ENCODE peak calls at places on chromosomes 7 and 10, in four cellular contexts. R is ovary, Y is stomach, N is testis. X is an unnamed sample. For H3K4me1, the result is how much of the 10 kb centered on the place peaks cover.

GRCh38 chr7:40474790-40475680 is 340.2 kb downstream of the SUGCT start:
- DNase-seq in R (no peak), Y (no peak), N (no peak), X (no peak)

GRCh38 chr10:99619090-99619800 is 994 bp downstream of the SLC25A28 start:
- DNase-seq in R (no peak), Y (no peak), N (no peak), X (no peak)

GRCh38 chr7:144548556-144548955 is 145.1 kb upstream of the NOBOX start:
- DNase-seq in R (no peak), Y (no peak), N (no peak), X (no peak)

GRCh38 chr10:24465899-24466615 is 257.1 kb downstream of the KIAA1217 start:
- DNase-seq in R (no peak), Y (peak), N (peak), X (no peak)

GRCh38 chr7:110448918-110449317 is 642.0 kb upstream of the LRRN3 start:
- DNase-seq in R (no peak), Y (no peak), N (no peak), X (no peak)

GRCh38 chr7:154429666-154430404 is 377.6 kb downstream of the DPP6 start:
- DNase-seq in R (no peak), Y (no peak), N (no peak), X (no peak)

GRCh38 chr7:11548532-11548931 is 283.5 kb downstream of the THSD7A start:
- DNase-seq in R (no peak), Y (no peak), N (no peak), X (no peak)

GRCh38 chr10:83104616-83105015 is 1034.7 kb upstream of the GHITM start:
- DNase-seq in R (no peak), Y (no peak), N (no peak), X (no peak)

GRCh38 chr10:15703167-15703880 is 16.4 kb downstream of the ITGA8 start:
- DNase-seq in R (no peak), Y (no peak), N (no peak), X (no peak)

GRCh38 chr10:68594405-68594804 is 34.3 kb downstream of the TET1 start:
- DNase-seq in R (no peak), Y (no peak), N (peak), X (peak)

GRCh38 chr7:138204285-138204988 is 128.2 kb downstream of the AKR1D1 start:
- DNase-seq in R (no peak), Y (no peak), N (no peak), X (no peak)

GRCh38 chr7:106735637-106736036 is 74.7 kb upstream of the CCDC71L start:
- DNase-seq in R (no peak), Y (no peak), N (no peak), X (no peak)

GRCh38 chr10:96512524-96512991 is 1.2 kb downstream of the TLL2 start:
- DNase-seq in R (peak), Y (no peak), N (peak), X (peak)

GRCh38 chr10:30057421-30057841 is 2.0 kb downstream of the JCAD start:
- DNase-seq in R (no peak), Y (no peak), N (no peak), X (no peak)

GRCh38 chr10:77609781-77610272 is 27.8 kb downstream of the KCNMA1 start:
- DNase-seq in R (no peak), Y (no peak), N (no peak), X (no peak)
- H3K27ac ChIP-seq in R (no peak), Y (peak), N (no peak), X (no peak)

DNA sequence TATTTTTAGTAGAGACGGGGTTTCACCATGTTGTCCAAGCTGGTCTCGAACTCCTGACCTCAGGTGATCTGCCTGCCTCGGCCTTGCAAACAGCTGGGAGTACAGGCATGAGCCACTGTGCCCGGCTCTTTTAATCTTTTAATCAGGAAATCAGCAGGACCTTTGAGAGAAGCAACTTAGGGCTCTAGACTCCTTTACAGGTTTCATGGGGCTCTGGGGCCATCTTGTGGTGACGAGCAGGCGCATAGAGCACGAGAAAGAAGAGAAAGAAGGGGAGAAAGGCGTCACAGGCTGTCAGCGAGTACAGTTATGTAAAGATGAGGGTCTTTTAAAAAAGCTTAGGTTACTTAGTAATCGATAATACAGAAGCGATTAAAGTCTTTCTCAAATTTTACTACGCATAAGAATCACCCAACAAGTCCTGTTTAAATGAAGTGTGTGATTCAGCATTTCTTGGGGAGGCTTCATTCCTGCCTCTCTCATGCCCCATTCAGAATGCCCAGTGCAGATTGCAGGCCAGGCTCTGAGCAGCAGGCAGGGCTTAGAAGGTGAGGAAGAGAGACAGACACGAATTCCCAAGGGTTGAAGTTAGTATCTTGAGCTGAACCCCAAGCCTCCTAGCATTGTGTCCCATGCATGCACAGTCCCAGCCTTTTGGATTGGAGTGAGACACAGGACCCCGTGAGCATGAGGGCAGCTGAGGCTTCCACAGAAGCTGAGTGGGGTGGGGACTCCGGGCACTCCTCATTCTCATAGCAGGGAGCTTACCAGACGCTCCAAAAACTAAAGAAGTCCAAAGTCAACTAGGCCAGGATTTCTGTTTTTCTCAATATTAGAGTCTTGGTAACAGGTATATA is 23.6 kb upstream of the PFKP start:
- DNase-seq in R (peak), Y (peak), N (peak), X (peak)
- H3K4me1 ChIP-seq in R (under half), Y (under half), N (under half), X (under half)

DNA sequence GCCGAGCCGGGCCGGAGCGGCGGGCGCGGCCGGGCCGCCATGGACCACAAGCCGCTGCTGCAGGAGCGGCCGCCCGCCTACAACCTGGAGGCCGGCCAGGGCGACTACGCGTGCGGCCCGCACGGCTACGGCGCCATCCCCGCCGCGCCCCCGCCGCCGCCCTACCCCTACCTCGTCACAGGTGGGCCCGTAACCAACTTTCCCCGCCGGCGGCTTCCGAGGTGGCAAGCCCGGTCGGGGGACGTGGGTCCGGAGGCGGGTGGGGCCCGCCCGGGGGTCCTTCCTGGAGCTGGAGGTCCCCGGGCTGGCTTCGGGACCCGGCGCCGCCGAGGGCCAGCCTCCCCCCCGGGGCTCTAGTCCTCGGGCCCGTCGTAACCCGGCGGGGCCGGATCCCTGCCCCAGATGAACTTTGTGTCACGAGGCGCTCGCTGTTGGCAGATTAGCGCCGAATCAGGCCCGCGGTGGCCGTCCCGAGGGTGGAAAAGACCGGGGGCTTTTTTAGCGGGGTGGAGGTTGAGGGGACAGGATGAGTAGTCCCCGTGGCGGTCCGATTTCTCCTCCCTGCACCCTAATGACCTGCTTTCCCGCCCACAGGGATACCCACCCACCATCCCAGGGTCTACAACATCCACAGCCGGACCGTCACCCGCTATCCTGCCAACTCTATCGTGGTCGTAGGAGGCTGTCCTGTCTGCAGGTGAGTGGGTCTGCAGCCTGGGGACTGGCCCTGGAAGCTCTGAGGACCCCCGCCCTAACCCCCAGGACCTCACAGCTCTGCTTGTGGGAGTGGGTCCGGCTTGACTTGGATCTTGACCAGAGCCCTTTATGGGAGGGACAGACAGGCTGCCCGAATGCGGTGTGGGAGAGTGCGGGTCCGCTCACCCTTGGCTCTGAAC is 519 bp downstream of the BRI3 start:
- DNase-seq in R (peak), Y (peak), N (peak), X (peak)
- TF ChIP-seq POLR2A in R (no peak), Y (no peak), N (no peak), X (no peak)

DNA sequence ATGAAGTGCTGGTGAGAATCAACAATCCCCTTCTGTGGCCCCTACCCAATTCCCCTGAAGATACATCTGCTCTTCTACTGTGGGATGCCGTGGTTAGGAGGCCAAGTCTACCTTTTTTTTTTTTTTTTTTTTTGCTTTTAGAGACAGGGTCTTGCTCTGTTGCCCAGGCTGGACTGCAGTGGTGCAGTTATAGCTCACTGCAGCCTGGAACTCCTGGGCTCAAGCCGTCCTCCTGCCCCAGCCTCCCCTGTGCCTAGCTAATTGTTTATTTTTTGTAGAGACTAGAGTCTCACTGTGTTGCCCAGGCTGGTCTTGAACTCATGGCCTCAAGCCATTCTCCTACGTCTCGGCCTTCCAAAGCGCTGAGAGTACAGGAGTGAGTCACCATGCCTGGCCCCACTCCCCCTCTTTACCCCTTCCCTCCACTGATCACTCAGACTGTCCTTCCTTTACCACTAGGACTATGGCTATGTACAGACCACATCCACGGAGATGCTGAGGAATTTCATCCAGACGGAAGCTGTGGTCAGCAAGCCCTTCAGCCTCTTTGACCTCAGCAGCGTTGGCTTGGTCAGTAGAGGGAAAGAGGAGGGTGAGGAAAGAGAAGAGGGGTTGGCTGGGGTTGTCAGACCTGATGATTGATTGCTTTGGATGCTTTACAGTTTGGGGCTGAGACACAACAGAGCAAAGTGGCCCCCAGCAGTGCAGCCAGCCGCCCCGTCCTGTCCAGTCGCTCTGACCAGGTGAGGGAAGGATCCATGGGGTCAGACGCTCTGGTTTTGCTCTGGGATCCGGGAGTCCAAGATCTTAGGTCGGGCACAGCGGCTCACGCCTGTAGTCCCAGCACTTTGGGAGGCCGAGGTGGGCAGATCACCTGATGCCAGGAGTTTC is 1.8 kb downstream of the AP4M1 start:
- DNase-seq in R (no peak), Y (no peak), N (no peak), X (no peak)
- H3K27ac ChIP-seq in R (no peak), Y (no peak), N (no peak), X (no peak)

DNA sequence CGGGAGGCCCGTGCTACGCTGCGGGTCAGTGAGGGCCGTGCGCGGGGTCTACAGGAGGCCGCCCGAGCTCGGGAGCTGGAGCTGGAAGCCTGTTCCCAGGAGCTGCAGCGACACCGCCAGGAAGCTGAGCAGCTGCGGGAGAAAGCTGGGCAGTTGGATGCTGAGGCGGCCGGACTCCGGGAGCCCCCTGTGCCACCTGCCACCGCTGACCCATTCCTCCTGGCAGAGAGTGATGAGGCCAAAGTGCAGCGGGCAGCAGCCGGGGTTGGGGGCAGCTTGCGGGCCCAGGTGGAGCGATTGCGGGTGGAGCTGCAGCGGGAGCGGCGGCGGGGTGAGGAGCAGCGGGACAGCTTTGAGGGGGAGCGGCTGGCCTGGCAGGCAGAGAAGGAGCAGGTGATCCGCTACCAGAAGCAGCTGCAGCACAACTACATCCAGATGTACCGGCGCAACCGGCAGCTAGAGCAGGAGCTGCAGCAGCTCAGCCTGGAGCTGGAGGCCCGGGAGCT is 7.0 kb downstream of the LZTS2 start:
- DNase-seq in R (peak), Y (no peak), N (peak), X (no peak)
- H3K4me1 ChIP-seq in R (under half), Y (under half), N (under half), X (under half)

GRCh38 chr10:228366-228765 is 93.1 kb downstream of the ZMYND11 start:
- DNase-seq in R (no peak), Y (no peak), N (no peak), X (no peak)
- TF ChIP-seq POLR2A in R (no peak), Y (no peak), N (no peak), X (no peak)

GRCh38 chr7:142030294-142030693 is 34.6 kb downstream of the MGAM start:
- DNase-seq in R (no peak), Y (no peak), N (no peak), X (no peak)

GRCh38 chr7:142024547-142024946 is 28.9 kb downstream of the MGAM start:
- DNase-seq in R (no peak), Y (no peak), N (no peak), X (no peak)

GRCh38 chr7:142030846-142031245 is 35.2 kb downstream of the MGAM start:
- DNase-seq in R (no peak), Y (no peak), N (no peak), X (no peak)

GRCh38 chr7:142025896-142026295 is 30.2 kb downstream of the MGAM start:
- DNase-seq in R (no peak), Y (no peak), N (no peak), X (no peak)
- H3K27ac ChIP-seq in R (no peak), Y (no peak), N (no peak), X (no peak)

DNA sequence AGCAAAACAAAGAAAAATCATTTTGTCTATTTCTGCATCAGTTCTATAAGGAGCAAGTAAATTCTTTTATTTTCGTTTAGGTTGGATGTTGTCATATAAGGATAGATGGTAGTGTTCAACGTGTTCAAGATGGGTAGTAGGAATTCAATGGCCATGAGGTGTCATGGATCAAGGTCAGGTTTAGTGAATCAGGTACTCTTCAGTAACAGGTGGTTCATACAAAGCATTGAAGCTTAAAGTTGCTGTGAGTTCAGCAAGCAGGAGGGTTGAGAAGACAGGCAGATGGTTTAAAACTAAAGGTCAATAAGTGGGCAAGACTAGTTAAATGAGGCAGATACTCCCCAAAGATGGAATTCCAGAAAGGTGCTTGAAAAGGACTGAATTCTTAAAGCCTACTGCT is 5.6 kb downstream of the LUC7L2 start:
- DNase-seq in R (no peak), Y (no peak), N (no peak), X (no peak)
- H3K4me1 ChIP-seq in R (under half), Y (under half), N (half or more), X (half or more)

GRCh38 chr7:155782466-155782865 is 29.8 kb downstream of the SHH start:
- DNase-seq in R (no peak), Y (no peak), N (no peak), X (no peak)
- TF ChIP-seq POLR2A in R (no peak), Y (no peak), N (no peak), X (no peak)